ENCODE peak calls at places on chromosomes 6 and 20, in nine cellular contexts. X, I, V, H, L, Z, S, J and K are unnamed samples. For H3K4me1, the result is how much of the 10 kb centered on the place peaks cover.

GRCh38 chr20:38631155-38632022 is 29.8 kb downstream of the ARHGAP40 start:
- DNase-seq in V (no peak), J (no peak), L (no peak), I (no peak), Z (no peak), S (no peak), H (no peak), X (no peak), K (no peak)

GRCh38 chr20:59300341-59301081 is at the start of gene EDN3:
- DNase-seq in Z (no peak), X (no peak), L (no peak), V (no peak), J (no peak), I (no peak), H (peak), S (no peak), K (no peak)

GRCh38 chr6:72760130-72760793 is 138.4 kb downstream of the KCNQ5 start:
- DNase-seq in L (no peak), H (no peak), X (no peak), I (no peak), Z (no peak), S (no peak), V (no peak), J (no peak), K (no peak)

GRCh38 chr6:92124126-92124525 is 1295.2 kb downstream of the EPHA7 start:
- DNase-seq in I (no peak), X (no peak), L (no peak), H (no peak), Z (no peak), S (no peak), J (no peak), V (no peak), K (no peak)

GRCh38 chr20:63896136-63896890 is 1.4 kb downstream of the DNAJC5 start:
- DNase-seq in I (no peak), S (peak), L (peak), X (peak), V (peak), Z (no peak), H (peak), J (peak), K (peak)

GRCh38 chr6:138520463-138520862 is 21.2 kb upstream of the NHSL1 start:
- DNase-seq in I (no peak), L (no peak), Z (no peak), V (no peak), H (no peak), X (no peak), J (no peak), S (peak), K (no peak)

GRCh38 chr6:41367700-41368099 is 32.3 kb downstream of the NCR2 start:
- DNase-seq in V (no peak), X (no peak), H (no peak), Z (peak), J (peak), L (peak), I (no peak), S (peak), K (peak)

GRCh38 chr6:126172151-126172550 is 167.8 kb upstream of the CENPW start:
- DNase-seq in L (no peak), S (no peak), V (no peak), I (no peak), Z (no peak), X (no peak), H (no peak), J (no peak), K (no peak)

GRCh38 chr6:112396221-112396620 is 49.1 kb downstream of the RFPL4B start:
- DNase-seq in Z (no peak), S (no peak), X (no peak), H (no peak), L (no peak), J (no peak), V (no peak), I (no peak), K (no peak)

GRCh38 chr6:4861564-4861963 is 85.4 kb downstream of the CDYL start:
- DNase-seq in J (no peak), H (no peak), V (no peak), L (no peak), X (no peak), I (no peak), Z (no peak), S (no peak), K (no peak)

GRCh38 chr6:157562997-157563396 is 182.0 kb downstream of the ZDHHC14 start:
- DNase-seq in L (no peak), X (no peak), H (no peak), I (no peak), J (no peak), Z (no peak), V (no peak), S (no peak), K (no peak)

GRCh38 chr6:113301651-113302050 is 555.5 kb upstream of the MARCKS start:
- DNase-seq in X (no peak), H (no peak), L (no peak), Z (no peak), V (no peak), S (no peak), I (no peak), J (no peak), K (no peak)

GRCh38 chr6:135458051-135458450 is 39.5 kb downstream of the AHI1 start:
- DNase-seq in X (peak), J (no peak), V (no peak), H (no peak), S (no peak), L (no peak), I (no peak), Z (no peak), K (no peak)

GRCh38 chr6:106692112-106692822 is 62.9 kb downstream of the QRSL1 start:
- DNase-seq in I (no peak), H (no peak), L (no peak), V (peak), J (no peak), Z (peak), S (peak), X (peak), K (no peak)

GRCh38 chr20:41005361-41005729 is 23.3 kb upstream of the TOP1 start:
- DNase-seq in X (peak), L (peak), Z (no peak), H (peak), J (peak), I (no peak), V (peak), S (peak), K (peak)

GRCh38 chr6:19669206-19669605 is 168.0 kb upstream of the ID4 start:
- DNase-seq in S (no peak), H (no peak), J (no peak), X (no peak), V (no peak), L (no peak), I (no peak), Z (no peak), K (no peak)

GRCh38 chr6:149897015-149897697 is 757 bp downstream of the RAET1E start:
- DNase-seq in J (peak), I (no peak), L (peak), Z (no peak), S (peak), X (peak), H (peak), V (peak), K (peak)

GRCh38 chr6:82989891-82990290 is 75.8 kb downstream of the UBE3D start:
- DNase-seq in I (no peak), V (no peak), H (no peak), Z (no peak), S (no peak), L (no peak), J (no peak), X (no peak), K (no peak)

GRCh38 chr20:2817341-2817726 is 1.2 kb downstream of the TMEM239 start:
- DNase-seq in X (no peak), I (no peak), J (no peak), V (no peak), L (no peak), Z (no peak), S (no peak), H (no peak), K (no peak)

GRCh38 chr6:38498085-38498484 is 141.6 kb downstream of the BTBD9 start:
- DNase-seq in X (no peak), S (no peak), H (no peak), L (no peak), Z (no peak), I (no peak), J (no peak), V (no peak), K (no peak)

GRCh38 chr6:167113047-167113446 is 9.8 kb upstream of the CCR6 start:
- DNase-seq in J (no peak), H (no peak), X (no peak), Z (no peak), V (no peak), I (no peak), S (no peak), L (no peak), K (no peak)

GRCh38 chr6:129844118-129844891 is 16.8 kb downstream of the TMEM244 start:
- DNase-seq in L (no peak), J (no peak), X (no peak), V (no peak), Z (peak), I (no peak), S (no peak), H (no peak), K (no peak)

GRCh38 chr20:57708694-57709673 is 831 bp downstream of the PMEPA1 start:
- DNase-seq in I (peak), X (peak), S (no peak), Z (no peak), J (peak), L (peak), H (no peak), V (peak), K (peak)

GRCh38 chr20:45959126-45959525 is 12.9 kb downstream of the ZNF335 start:
- DNase-seq in Z (no peak), L (no peak), J (no peak), S (no peak), I (no peak), X (no peak), V (peak), H (no peak), K (no peak)

GRCh38 chr6:5513393-5513792 is 252.1 kb downstream of the FARS2 start:
- DNase-seq in H (no peak), J (no peak), S (no peak), V (no peak), X (no peak), Z (no peak), I (no peak), L (no peak), K (no peak)

GRCh38 chr6:147530132-147531060 is 21.9 kb downstream of the SAMD5 start:
- DNase-seq in X (no peak), Z (no peak), S (no peak), J (no peak), H (peak), L (no peak), I (no peak), V (no peak), K (no peak)

GRCh38 chr6:158442309-158442705 is 117.6 kb upstream of the TMEM181 start:
- DNase-seq in V (no peak), L (no peak), Z (no peak), H (no peak), X (no peak), S (no peak), J (no peak), I (no peak), K (no peak)

GRCh38 chr6:145963216-145964068 is 716 bp downstream of the SHPRH start:
- DNase-seq in I (peak), S (peak), J (peak), H (peak), V (peak), L (peak), X (peak), Z (peak), K (no peak)

GRCh38 chr6:30238178-30238795 is 25.1 kb upstream of the TRIM26 start:
- DNase-seq in J (no peak), Z (no peak), S (peak), V (no peak), H (no peak), I (peak), L (no peak), X (no peak), K (no peak)

GRCh38 chr20:20658123-20658522 is 54.3 kb downstream of the RALGAPA2 start:
- DNase-seq in J (no peak), H (no peak), Z (no peak), X (no peak), V (no peak), L (no peak), I (no peak), S (no peak), K (no peak)

DNA sequence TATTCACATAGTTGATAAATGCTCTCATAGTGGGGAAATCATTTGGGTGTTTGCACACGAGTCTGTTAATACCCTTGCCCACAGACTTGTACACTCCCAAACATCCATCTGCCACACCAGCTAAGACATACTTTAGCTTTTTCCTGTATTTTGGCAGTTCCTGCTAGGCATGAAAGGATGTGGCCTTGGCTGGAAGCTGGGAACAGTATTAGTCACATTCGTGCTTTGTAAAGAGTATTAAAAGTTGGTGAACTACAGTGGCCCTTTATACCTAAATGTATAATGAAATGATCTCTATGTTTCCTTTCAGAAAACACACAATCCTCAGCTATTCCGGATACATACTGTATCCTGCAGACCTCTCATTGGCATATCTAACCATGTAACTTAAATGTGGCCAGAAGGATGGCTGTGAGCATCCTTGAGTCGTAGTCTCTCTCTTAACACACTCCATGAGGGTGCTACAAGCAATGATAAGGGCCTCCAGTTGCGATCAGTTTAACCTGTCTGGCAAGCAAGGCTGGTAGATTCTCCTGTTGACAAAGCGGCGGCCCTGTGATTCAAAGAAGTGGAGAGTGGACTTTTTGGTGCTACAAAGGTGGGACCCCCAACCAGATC is 1.5 kb downstream of the LEMD2 start:
- DNase-seq in V (no peak), S (no peak), J (no peak), I (no peak), L (no peak), X (no peak), Z (no peak), H (peak), K (no peak)
- H3K4me1 ChIP-seq in V (under half), S (under half), J (half or more), I (under half), L (half or more), X (under half), Z (under half), H (under half), K (under half)

GRCh38 chr6:47093169-47093568 is 51.0 kb upstream of the ADGRF1 start:
- DNase-seq in Z (no peak), S (no peak), V (no peak), H (no peak), I (no peak), J (no peak), L (no peak), X (no peak), K (no peak)

GRCh38 chr6:47094351-47094925 is 52.3 kb upstream of the ADGRF1 start:
- DNase-seq in S (no peak), X (no peak), V (no peak), H (peak), I (no peak), Z (no peak), J (no peak), L (no peak), K (no peak)

GRCh38 chr6:47092249-47092648 is 50.1 kb upstream of the ADGRF1 start:
- DNase-seq in H (no peak), X (no peak), I (no peak), L (no peak), J (no peak), S (no peak), V (no peak), Z (no peak), K (no peak)

GRCh38 chr6:47086051-47086770 is 44.1 kb upstream of the ADGRF1 start:
- DNase-seq in Z (no peak), X (no peak), J (no peak), L (no peak), V (no peak), S (no peak), H (no peak), I (no peak), K (no peak)

DNA sequence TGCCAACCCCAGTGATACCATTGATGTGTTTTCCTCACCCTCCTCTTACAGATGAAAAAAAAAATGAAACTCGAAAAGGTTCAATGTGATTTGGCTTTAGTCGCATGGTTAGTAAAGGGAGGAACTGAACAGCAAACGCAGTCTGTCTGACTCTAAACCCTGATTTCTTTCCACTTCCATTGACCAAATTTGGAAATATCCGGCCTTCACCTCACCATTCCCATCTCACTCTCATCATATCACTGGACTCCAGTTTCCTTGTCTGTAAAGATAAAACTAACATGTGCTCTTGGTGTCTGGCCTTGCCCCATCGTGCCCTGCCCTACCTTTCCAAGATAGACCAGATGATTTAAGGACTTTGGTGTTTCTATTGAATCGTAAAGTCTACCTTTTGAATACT is 48.7 kb upstream of the ADGRF1 start:
- DNase-seq in X (no peak), I (no peak), Z (no peak), H (no peak), V (no peak), L (no peak), J (no peak), S (no peak), K (no peak)
- H3K4me1 ChIP-seq in X (under half), I (under half), Z (under half), H (under half), V (under half), L (under half), J (under half), S (under half), K (under half)

DNA sequence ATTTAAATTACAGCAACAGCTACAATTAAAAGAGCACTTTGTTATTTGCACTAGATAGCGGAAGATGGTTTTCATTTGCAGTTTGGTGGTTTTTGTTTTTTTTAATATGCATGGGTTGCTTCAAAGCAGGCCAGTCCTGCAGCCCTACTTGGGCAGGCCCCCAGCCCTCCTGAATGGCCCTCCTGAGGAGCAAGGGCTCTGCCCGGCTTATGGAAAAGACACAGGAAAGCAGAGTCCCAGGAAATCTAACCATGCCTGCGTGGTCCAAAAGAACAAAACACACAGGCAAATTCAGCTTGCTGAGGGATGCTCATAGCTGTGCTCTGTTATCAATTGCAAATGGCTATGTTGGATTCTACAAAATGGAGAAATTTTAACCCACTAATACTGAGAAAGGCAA is 371.1 kb upstream of the ARID1B start:
- DNase-seq in X (no peak), J (no peak), I (no peak), L (no peak), Z (no peak), H (no peak), V (no peak), S (no peak), K (no peak)
- H3K4me1 ChIP-seq in X (under half), J (under half), I (under half), L (under half), Z (under half), H (under half), V (under half), S (under half), K (under half)

GRCh38 chr6:144662812-144663211 is 377.7 kb downstream of the UTRN start:
- DNase-seq in H (no peak), I (no peak), L (no peak), X (no peak), J (no peak), S (no peak), V (no peak), Z (no peak), K (no peak)
- H3K4me1 ChIP-seq in H (under half), I (under half), L (under half), X (under half), J (under half), S (under half), V (under half), Z (under half), K (under half)

DNA sequence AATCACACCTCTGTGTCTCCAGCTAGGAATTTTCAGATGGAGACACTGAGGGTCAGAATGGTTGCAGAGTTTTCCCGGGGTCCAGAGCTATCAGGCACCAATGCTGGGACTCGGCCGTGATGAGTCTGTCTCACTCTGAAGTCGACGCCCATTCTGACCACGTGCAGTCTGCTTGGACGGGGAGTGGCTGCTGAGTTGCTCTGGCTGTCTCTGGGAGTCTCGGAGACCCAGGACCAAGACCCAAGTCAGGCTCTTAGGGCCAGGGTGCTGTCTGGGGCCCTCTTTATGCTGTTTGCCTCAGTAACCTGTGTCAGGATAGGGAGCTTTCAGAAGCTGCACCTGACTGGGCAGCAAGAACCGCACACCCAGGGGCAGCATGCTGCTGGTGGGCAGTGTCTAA is 4.6 kb downstream of the IP6K3 start:
- DNase-seq in S (no peak), L (no peak), J (no peak), H (no peak), Z (no peak), I (no peak), X (no peak), V (no peak), K (no peak)
- H3K4me1 ChIP-seq in S (under half), L (half or more), J (half or more), H (under half), Z (under half), I (under half), X (under half), V (under half), K (under half)

GRCh38 chr6:143058987-143059386 is 1.7 kb upstream of the AIG1 start:
- DNase-seq in S (no peak), J (peak), Z (no peak), X (no peak), H (no peak), L (no peak), V (no peak), I (no peak), K (no peak)
- H3K4me1 ChIP-seq in S (under half), J (under half), Z (under half), X (under half), H (under half), L (under half), V (under half), I (under half), K (under half)

GRCh38 chr20:51531141-51531710 is 11.3 kb downstream of the NFATC2 start:
- DNase-seq in Z (no peak), I (peak), J (no peak), L (no peak), X (no peak), S (peak), H (no peak), V (peak), K (no peak)
- H3K4me1 ChIP-seq in Z (under half), I (half or more), J (under half), L (under half), X (under half), S (under half), H (under half), V (under half), K (under half)

GRCh38 chr20:43925215-43925614 is 10.6 kb downstream of the TOX2 start:
- DNase-seq in Z (no peak), S (no peak), X (no peak), I (no peak), J (no peak), L (no peak), H (no peak), V (no peak), K (no peak)
- H3K4me1 ChIP-seq in Z (under half), S (under half), X (under half), I (under half), J (under half), L (under half), H (under half), V (under half), K (under half)

GRCh38 chr6:15453186-15453585 is 207.3 kb downstream of the JARID2 start:
- DNase-seq in I (no peak), S (no peak), V (no peak), J (no peak), X (no peak), Z (no peak), H (no peak), L (no peak), K (no peak)
- H3K4me1 ChIP-seq in I (under half), S (under half), V (under half), J (half or more), X (under half), Z (under half), H (under half), L (half or more), K (half or more)